ENCODE peak calls at places on chromosome 5, in seven cellular contexts. One of them, this sample, is unnamed. For H3K27me3 and H3K4me1, the result is how much of the 10 kb centered on the place peaks cover.

GRCh38 chr5:59798862-59799667 is 94.5 kb downstream of the PDE4D start:
- DNase-seq in effector memory CD4-positive, alpha-beta T cell: no peak
- DNase-seq in neuronal stem cell: no peak
- DNase-seq in CD8-positive, alpha-beta T cell: no peak
- DNase-seq in psoas muscle: no peak
- DNase-seq in uterus: no peak
- DNase-seq in lower lobe of right lung: no peak
- DNase-seq in this sample: no peak

GRCh38 chr5:1314564-1314982 is 19.7 kb upstream of the TERT start:
- DNase-seq in uterus: no peak
- DNase-seq in neuronal stem cell: no peak
- DNase-seq in psoas muscle: no peak
- DNase-seq in effector memory CD4-positive, alpha-beta T cell: no peak
- DNase-seq in CD8-positive, alpha-beta T cell: no peak
- DNase-seq in lower lobe of right lung: peak
- DNase-seq in this sample: no peak

GRCh38 chr5:81788271-81788670 is 37.4 kb upstream of the SSBP2 start:
- DNase-seq in psoas muscle: no peak
- DNase-seq in CD8-positive, alpha-beta T cell: no peak
- DNase-seq in effector memory CD4-positive, alpha-beta T cell: no peak
- DNase-seq in uterus: no peak
- DNase-seq in neuronal stem cell: no peak
- DNase-seq in lower lobe of right lung: no peak
- DNase-seq in this sample: no peak

GRCh38 chr5:135249658-135250057 is 149.4 kb downstream of the MACROH2A1 start:
- DNase-seq in lower lobe of right lung: no peak
- DNase-seq in neuronal stem cell: no peak
- DNase-seq in uterus: peak
- DNase-seq in psoas muscle: no peak
- DNase-seq in effector memory CD4-positive, alpha-beta T cell: no peak
- DNase-seq in CD8-positive, alpha-beta T cell: no peak
- DNase-seq in this sample: no peak

GRCh38 chr5:173885481-173886010 is 2.6 kb upstream of the CPEB4 start:
- DNase-seq in CD8-positive, alpha-beta T cell: no peak
- DNase-seq in uterus: no peak
- DNase-seq in neuronal stem cell: no peak
- DNase-seq in psoas muscle: no peak
- DNase-seq in lower lobe of right lung: no peak
- DNase-seq in effector memory CD4-positive, alpha-beta T cell: no peak
- DNase-seq in this sample: no peak

GRCh38 chr5:147481857-147482256 is 28.0 kb downstream of the DPYSL3 start:
- DNase-seq in CD8-positive, alpha-beta T cell: no peak
- DNase-seq in psoas muscle: no peak
- DNase-seq in effector memory CD4-positive, alpha-beta T cell: no peak
- DNase-seq in uterus: no peak
- DNase-seq in lower lobe of right lung: no peak
- DNase-seq in neuronal stem cell: no peak
- DNase-seq in this sample: peak

GRCh38 chr5:45274241-45274640 is 421.9 kb downstream of the HCN1 start:
- DNase-seq in psoas muscle: no peak
- DNase-seq in lower lobe of right lung: no peak
- DNase-seq in neuronal stem cell: no peak
- DNase-seq in uterus: no peak
- DNase-seq in effector memory CD4-positive, alpha-beta T cell: no peak
- DNase-seq in CD8-positive, alpha-beta T cell: no peak
- DNase-seq in this sample: no peak

GRCh38 chr5:32357678-32358077 is 44.9 kb upstream of the MTMR12 start:
- DNase-seq in uterus: no peak
- DNase-seq in effector memory CD4-positive, alpha-beta T cell: no peak
- DNase-seq in CD8-positive, alpha-beta T cell: no peak
- DNase-seq in psoas muscle: no peak
- DNase-seq in lower lobe of right lung: no peak
- DNase-seq in neuronal stem cell: no peak
- DNase-seq in this sample: no peak

GRCh38 chr5:13477118-13477737 is 467.3 kb downstream of the DNAH5 start:
- DNase-seq in lower lobe of right lung: no peak
- DNase-seq in uterus: no peak
- DNase-seq in psoas muscle: no peak
- DNase-seq in effector memory CD4-positive, alpha-beta T cell: no peak
- DNase-seq in CD8-positive, alpha-beta T cell: no peak
- DNase-seq in neuronal stem cell: no peak
- DNase-seq in this sample: no peak
- H3K27ac ChIP-seq in lower lobe of right lung: no peak
- H3K27ac ChIP-seq in uterus: no peak
- H3K27ac ChIP-seq in psoas muscle: no peak
- H3K27ac ChIP-seq in effector memory CD4-positive, alpha-beta T cell: no peak
- H3K27ac ChIP-seq in CD8-positive, alpha-beta T cell: no peak
- H3K27ac ChIP-seq in neuronal stem cell: no peak
- H3K27ac ChIP-seq in this sample: no peak

GRCh38 chr5:139746691-139747582 is 48.7 kb upstream of the PSD2 start:
- DNase-seq in uterus: no peak
- DNase-seq in psoas muscle: peak
- DNase-seq in lower lobe of right lung: no peak
- DNase-seq in neuronal stem cell: no peak
- DNase-seq in effector memory CD4-positive, alpha-beta T cell: peak
- DNase-seq in CD8-positive, alpha-beta T cell: peak
- DNase-seq in this sample: peak
- H3K27me3 ChIP-seq in uterus: under half
- H3K27me3 ChIP-seq in psoas muscle: under half
- H3K27me3 ChIP-seq in lower lobe of right lung: under half
- H3K27me3 ChIP-seq in neuronal stem cell: under half
- H3K27me3 ChIP-seq in effector memory CD4-positive, alpha-beta T cell: under half
- H3K27me3 ChIP-seq in CD8-positive, alpha-beta T cell: under half
- H3K27me3 ChIP-seq in this sample: under half

DNA sequence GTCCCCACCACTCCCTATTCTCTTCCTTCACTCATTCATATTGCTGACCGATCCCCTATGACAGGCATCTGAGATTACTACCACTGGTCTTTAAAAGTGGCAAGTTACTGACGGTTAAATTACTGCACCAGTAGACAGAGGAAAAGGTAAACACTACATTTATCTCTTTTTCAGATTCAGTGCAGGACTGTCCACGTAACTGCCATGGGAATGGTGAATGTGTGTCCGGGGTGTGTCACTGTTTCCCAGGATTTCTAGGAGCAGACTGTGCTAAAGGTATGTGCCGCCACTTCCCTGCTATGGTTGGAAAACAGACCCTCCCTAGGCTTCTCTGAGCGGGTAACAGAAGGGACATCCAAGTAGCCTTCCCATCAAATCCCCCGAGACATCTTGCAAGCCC is 193.6 kb upstream of the WWC1 start:
- DNase-seq in CD8-positive, alpha-beta T cell: no peak
- DNase-seq in uterus: no peak
- DNase-seq in effector memory CD4-positive, alpha-beta T cell: no peak
- DNase-seq in lower lobe of right lung: no peak
- DNase-seq in psoas muscle: no peak
- DNase-seq in neuronal stem cell: no peak
- DNase-seq in this sample: no peak
- H3K4me1 ChIP-seq in CD8-positive, alpha-beta T cell: under half
- H3K4me1 ChIP-seq in uterus: under half
- H3K4me1 ChIP-seq in effector memory CD4-positive, alpha-beta T cell: under half
- H3K4me1 ChIP-seq in lower lobe of right lung: under half
- H3K4me1 ChIP-seq in psoas muscle: under half
- H3K4me1 ChIP-seq in neuronal stem cell: under half
- H3K4me1 ChIP-seq in this sample: under half

GRCh38 chr5:158430166-158430828 is 571.4 kb upstream of the CLINT1 start:
- DNase-seq in lower lobe of right lung: no peak
- DNase-seq in psoas muscle: no peak
- DNase-seq in neuronal stem cell: no peak
- DNase-seq in effector memory CD4-positive, alpha-beta T cell: no peak
- DNase-seq in CD8-positive, alpha-beta T cell: no peak
- DNase-seq in uterus: no peak
- DNase-seq in this sample: no peak
- H3K27ac ChIP-seq in lower lobe of right lung: peak
- H3K27ac ChIP-seq in psoas muscle: no peak
- H3K27ac ChIP-seq in neuronal stem cell: no peak
- H3K27ac ChIP-seq in effector memory CD4-positive, alpha-beta T cell: no peak
- H3K27ac ChIP-seq in CD8-positive, alpha-beta T cell: no peak
- H3K27ac ChIP-seq in uterus: peak
- H3K27ac ChIP-seq in this sample: no peak

GRCh38 chr5:180141068-180141660 is 67.8 kb downstream of the RASGEF1C start:
- DNase-seq in psoas muscle: no peak
- DNase-seq in effector memory CD4-positive, alpha-beta T cell: no peak
- DNase-seq in neuronal stem cell: no peak
- DNase-seq in uterus: peak
- DNase-seq in lower lobe of right lung: no peak
- DNase-seq in CD8-positive, alpha-beta T cell: no peak
- DNase-seq in this sample: no peak

GRCh38 chr5:180142824-180143610 is 66.0 kb downstream of the RASGEF1C start:
- DNase-seq in psoas muscle: no peak
- DNase-seq in effector memory CD4-positive, alpha-beta T cell: no peak
- DNase-seq in uterus: no peak
- DNase-seq in CD8-positive, alpha-beta T cell: no peak
- DNase-seq in lower lobe of right lung: no peak
- DNase-seq in neuronal stem cell: no peak
- DNase-seq in this sample: no peak

GRCh38 chr5:180140627-180141006 is 68.4 kb downstream of the RASGEF1C start:
- DNase-seq in effector memory CD4-positive, alpha-beta T cell: no peak
- DNase-seq in uterus: no peak
- DNase-seq in neuronal stem cell: no peak
- DNase-seq in psoas muscle: no peak
- DNase-seq in lower lobe of right lung: no peak
- DNase-seq in CD8-positive, alpha-beta T cell: no peak
- DNase-seq in this sample: no peak

GRCh38 chr5:180142008-180142803 is 66.8 kb downstream of the RASGEF1C start:
- DNase-seq in neuronal stem cell: no peak
- DNase-seq in effector memory CD4-positive, alpha-beta T cell: no peak
- DNase-seq in uterus: no peak
- DNase-seq in CD8-positive, alpha-beta T cell: no peak
- DNase-seq in psoas muscle: no peak
- DNase-seq in lower lobe of right lung: no peak
- DNase-seq in this sample: no peak

GRCh38 chr5:180143656-180144364 is 65.2 kb downstream of the RASGEF1C start:
- DNase-seq in lower lobe of right lung: no peak
- DNase-seq in neuronal stem cell: no peak
- DNase-seq in effector memory CD4-positive, alpha-beta T cell: no peak
- DNase-seq in CD8-positive, alpha-beta T cell: no peak
- DNase-seq in uterus: no peak
- DNase-seq in psoas muscle: no peak
- DNase-seq in this sample: no peak
- H3K27me3 ChIP-seq in lower lobe of right lung: under half
- H3K27me3 ChIP-seq in neuronal stem cell: under half
- H3K27me3 ChIP-seq in effector memory CD4-positive, alpha-beta T cell: under half
- H3K27me3 ChIP-seq in CD8-positive, alpha-beta T cell: under half
- H3K27me3 ChIP-seq in uterus: under half
- H3K27me3 ChIP-seq in psoas muscle: under half
- H3K27me3 ChIP-seq in this sample: under half